ENCODE peak calls at places on chromosomes 5 and 9, in eight cellular contexts. Y is CD8-positive, alpha-beta T cell; T is uterus; B is tibial nerve; W is AG04450; A is gastrocnemius medialis; C is PC-9; D is ovary. G is an unnamed sample. For H3K9me3, the result is how much of the 10 kb centered on the place peaks cover.

GRCh38 chr9:12874395-12874794 is 99.6 kb downstream of the LURAP1L start:
- DNase-seq in Y (no peak), T (no peak), B (no peak), W (no peak), A (no peak), C (no peak), D (no peak), G (no peak)

GRCh38 chr5:19322716-19323485 is 665.1 kb downstream of the CDH18 start:
- DNase-seq in Y (no peak), T (no peak), B (no peak), W (no peak), A (no peak), C (peak), D (no peak), G (no peak)

GRCh38 chr5:81908044-81908443 is 63.8 kb upstream of the ATG10 start:
- DNase-seq in Y (no peak), T (no peak), B (no peak), W (no peak), A (no peak), C (no peak), D (no peak), G (no peak)

GRCh38 chr5:15533124-15533893 is 33.3 kb downstream of the FBXL7 start:
- DNase-seq in Y (no peak), T (no peak), B (no peak), W (no peak), A (no peak), C (no peak), D (no peak), G (no peak)

GRCh38 chr5:92801921-92802320 is 779.1 kb downstream of the NR2F1-AS1 start:
- DNase-seq in Y (no peak), T (no peak), B (no peak), W (no peak), A (no peak), C (no peak), D (peak), G (no peak)

GRCh38 chr9:84374516-84374915 is 34.0 kb upstream of the SLC28A3 start:
- DNase-seq in Y (no peak), T (no peak), B (no peak), W (no peak), A (no peak), C (no peak), D (no peak), G (no peak)

GRCh38 chr5:126938461-126938860 is 91.9 kb downstream of the MARCHF3 start:
- DNase-seq in Y (no peak), T (no peak), B (no peak), W (peak), A (no peak), C (no peak), D (no peak), G (no peak)

GRCh38 chr5:80755634-80756033 is 100.9 kb upstream of the DHFR start:
- DNase-seq in Y (no peak), T (no peak), B (no peak), W (no peak), A (no peak), C (no peak), D (no peak), G (no peak)

GRCh38 chr5:109880907-109881685 is 191.4 kb downstream of the MAN2A1 start:
- DNase-seq in Y (no peak), T (no peak), B (no peak), W (no peak), A (no peak), C (no peak), D (no peak), G (no peak)

GRCh38 chr9:127847155-127847463 is 7.3 kb downstream of the ENG start:
- DNase-seq in Y (no peak), T (no peak), B (no peak), W (no peak), A (peak), C (no peak), D (no peak), G (no peak)

GRCh38 chr9:136833381-136834142 is 8.7 kb upstream of the AJM1 start:
- DNase-seq in Y (no peak), T (no peak), B (no peak), W (no peak), A (no peak), C (no peak), D (no peak), G (no peak)

GRCh38 chr5:179343902-179344300 is 1.4 kb downstream of the ADAMTS2 start:
- DNase-seq in Y (no peak), T (peak), B (no peak), W (no peak), A (no peak), C (no peak), D (peak), G (peak)
- TF ChIP-seq CTCF in Y (no peak), T (peak), B (peak), W (peak), A (peak), C (no peak), D (peak), G (no peak)

GRCh38 chr5:181173420-181174342 is 26.3 kb downstream of the OR2V2 start:
- DNase-seq in Y (no peak), T (no peak), B (no peak), W (no peak), A (no peak), C (no peak), D (no peak), G (no peak)
- H3K4me3 ChIP-seq in Y (peak), T (no peak), B (no peak), W (peak), A (no peak), C (no peak), D (no peak), G (peak)

GRCh38 chr5:158207733-158208132 is 348.8 kb upstream of the CLINT1 start:
- DNase-seq in Y (no peak), T (no peak), B (no peak), W (no peak), A (no peak), C (no peak), D (no peak), G (no peak)

GRCh38 chr5:158212915-158213314 is 354.0 kb upstream of the CLINT1 start:
- DNase-seq in Y (no peak), T (no peak), B (no peak), W (no peak), A (no peak), C (no peak), D (no peak), G (no peak)

GRCh38 chr5:158212237-158212636 is 353.3 kb upstream of the CLINT1 start:
- DNase-seq in Y (no peak), T (no peak), B (no peak), W (no peak), A (no peak), C (no peak), D (no peak), G (no peak)

GRCh38 chr5:158205992-158206391 is 347.0 kb upstream of the CLINT1 start:
- DNase-seq in Y (no peak), T (no peak), B (no peak), W (no peak), A (no peak), C (no peak), D (no peak), G (no peak)

GRCh38 chr5:158209219-158209908 is 350.4 kb upstream of the CLINT1 start:
- DNase-seq in Y (no peak), T (no peak), B (no peak), W (no peak), A (no peak), C (no peak), D (no peak), G (no peak)
- H3K9me3 ChIP-seq in Y (under half), T (under half), B (under half), W (under half), A (under half), C (under half), D (under half), G (under half)

GRCh38 chr9:120928720-120929389 is 2.3 kb upstream of the TRAF1 start:
- DNase-seq in Y (peak), T (peak), B (peak), W (no peak), A (peak), C (peak), D (peak), G (peak)
- TF ChIP-seq CTCF in Y (no peak), T (no peak), B (peak), W (peak), A (no peak), C (peak), D (peak), G (peak)

G was measured in heart right ventricle.